ENCODE peak calls at places on chromosomes 3 and 15, in four cellular contexts. One of them, this sample, is unnamed. For H3K4me1, the result is how much of the 10 kb centered on the place peaks cover.

GRCh38 chr15:79067434-79067833 is 23.1 kb downstream of the RASGRF1 start:
- DNase-seq in heart left ventricle: no peak
- DNase-seq in GM12878: no peak
- DNase-seq in ovary: no peak
- DNase-seq in this sample: no peak

GRCh38 chr15:68812596-68813548 is 7.8 kb downstream of the ANP32A start:
- DNase-seq in GM12878: no peak
- DNase-seq in ovary: no peak
- DNase-seq in heart left ventricle: no peak
- DNase-seq in this sample: no peak

GRCh38 chr3:86702381-86702958 is 288.5 kb downstream of the VGLL3 start:
- DNase-seq in GM12878: no peak
- DNase-seq in heart left ventricle: no peak
- DNase-seq in ovary: no peak
- DNase-seq in this sample: no peak

GRCh38 chr15:82943176-82943575 is 9.3 kb downstream of the HOMER2 start:
- DNase-seq in heart left ventricle: no peak
- DNase-seq in GM12878: no peak
- DNase-seq in ovary: no peak
- DNase-seq in this sample: no peak

GRCh38 chr15:84859143-84859542 is 25.3 kb upstream of the SLC28A1 start:
- DNase-seq in heart left ventricle: no peak
- DNase-seq in ovary: no peak
- DNase-seq in GM12878: no peak
- DNase-seq in this sample: no peak

GRCh38 chr3:42736531-42736930 is 33.9 kb upstream of the HHATL start:
- DNase-seq in heart left ventricle: no peak
- DNase-seq in GM12878: no peak
- DNase-seq in ovary: no peak
- DNase-seq in this sample: no peak

GRCh38 chr3:10437272-10437994 is 68.0 kb downstream of the ATP2B2 start:
- DNase-seq in ovary: no peak
- DNase-seq in heart left ventricle: no peak
- DNase-seq in GM12878: peak
- DNase-seq in this sample: no peak

GRCh38 chr3:124730920-124731297 is 657 bp downstream of the UMPS start:
- DNase-seq in heart left ventricle: no peak
- DNase-seq in ovary: peak
- DNase-seq in GM12878: no peak
- DNase-seq in this sample: no peak

GRCh38 chr15:40845511-40846284 is 1.9 kb downstream of the SPINT1 start:
- DNase-seq in ovary: no peak
- DNase-seq in heart left ventricle: no peak
- DNase-seq in GM12878: no peak
- DNase-seq in this sample: no peak

GRCh38 chr3:8255771-8256170 is 245.9 kb upstream of the LMCD1 start:
- DNase-seq in GM12878: no peak
- DNase-seq in ovary: no peak
- DNase-seq in heart left ventricle: no peak
- DNase-seq in this sample: no peak

GRCh38 chr3:43024183-43024865 is 45.2 kb downstream of the GASK1A start:
- DNase-seq in GM12878: no peak
- DNase-seq in heart left ventricle: no peak
- DNase-seq in ovary: no peak
- DNase-seq in this sample: no peak

GRCh38 chr3:190701096-190701532 is 161.4 kb downstream of the GMNC start:
- DNase-seq in ovary: peak
- DNase-seq in heart left ventricle: peak
- DNase-seq in GM12878: no peak
- DNase-seq in this sample: no peak

GRCh38 chr15:34304613-34305012 is 33.0 kb downstream of the SLC12A6 start:
- DNase-seq in ovary: no peak
- DNase-seq in GM12878: no peak
- DNase-seq in heart left ventricle: no peak
- DNase-seq in this sample: no peak

GRCh38 chr3:69731080-69731479 is 8.2 kb upstream of the MITF start:
- DNase-seq in ovary: no peak
- DNase-seq in heart left ventricle: no peak
- DNase-seq in GM12878: no peak
- DNase-seq in this sample: no peak

GRCh38 chr3:195061756-195062655 is 209.0 kb downstream of the XXYLT1 start:
- DNase-seq in ovary: peak
- DNase-seq in GM12878: no peak
- DNase-seq in heart left ventricle: no peak
- DNase-seq in this sample: no peak

DNA sequence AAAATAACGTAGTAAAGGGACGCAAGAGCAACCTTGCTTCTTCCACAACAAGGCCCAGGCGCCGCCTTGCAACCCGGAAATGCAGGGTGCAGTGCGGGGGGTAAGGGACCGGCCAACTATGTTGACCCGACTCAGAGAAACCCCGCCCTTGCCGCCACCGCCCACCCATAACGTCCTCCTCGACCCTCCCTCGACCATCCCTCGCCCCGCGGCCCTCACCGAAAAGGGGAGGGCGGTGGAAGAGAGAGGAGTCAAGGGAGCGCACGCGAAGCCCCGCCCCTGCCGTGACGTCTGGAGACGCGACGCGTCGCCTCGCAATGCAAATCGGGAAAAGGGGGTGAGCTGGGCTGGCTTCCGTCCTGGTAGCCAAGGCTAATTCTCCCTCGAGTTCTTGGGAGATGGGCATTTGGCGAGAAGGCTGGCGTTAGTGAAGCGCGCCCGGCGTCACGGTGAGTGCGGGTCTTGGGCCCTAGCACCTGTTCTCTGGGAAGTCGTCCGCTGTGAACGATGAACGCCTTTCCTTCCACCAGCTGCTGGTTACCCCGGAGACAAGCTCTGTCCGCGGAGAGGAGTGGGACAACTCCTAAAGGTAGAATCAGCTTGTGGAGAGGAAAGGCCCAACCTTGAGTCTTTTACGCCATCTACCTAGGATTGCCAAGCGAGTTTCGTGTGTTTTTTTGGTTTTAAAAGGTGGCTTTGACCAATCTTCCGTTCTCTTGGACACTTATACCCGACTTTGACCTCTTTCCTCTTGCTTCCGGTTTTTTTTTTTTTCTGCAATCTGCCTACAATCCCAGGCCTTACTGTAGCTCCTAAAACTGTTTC is at the start of gene USP8:
- DNase-seq in heart left ventricle: peak
- DNase-seq in ovary: peak
- DNase-seq in GM12878: peak
- DNase-seq in this sample: peak
- TF ChIP-seq POLR2A in heart left ventricle: no peak
- TF ChIP-seq POLR2A in ovary: peak
- TF ChIP-seq POLR2A in GM12878: peak
- TF ChIP-seq POLR2A in this sample: peak

DNA sequence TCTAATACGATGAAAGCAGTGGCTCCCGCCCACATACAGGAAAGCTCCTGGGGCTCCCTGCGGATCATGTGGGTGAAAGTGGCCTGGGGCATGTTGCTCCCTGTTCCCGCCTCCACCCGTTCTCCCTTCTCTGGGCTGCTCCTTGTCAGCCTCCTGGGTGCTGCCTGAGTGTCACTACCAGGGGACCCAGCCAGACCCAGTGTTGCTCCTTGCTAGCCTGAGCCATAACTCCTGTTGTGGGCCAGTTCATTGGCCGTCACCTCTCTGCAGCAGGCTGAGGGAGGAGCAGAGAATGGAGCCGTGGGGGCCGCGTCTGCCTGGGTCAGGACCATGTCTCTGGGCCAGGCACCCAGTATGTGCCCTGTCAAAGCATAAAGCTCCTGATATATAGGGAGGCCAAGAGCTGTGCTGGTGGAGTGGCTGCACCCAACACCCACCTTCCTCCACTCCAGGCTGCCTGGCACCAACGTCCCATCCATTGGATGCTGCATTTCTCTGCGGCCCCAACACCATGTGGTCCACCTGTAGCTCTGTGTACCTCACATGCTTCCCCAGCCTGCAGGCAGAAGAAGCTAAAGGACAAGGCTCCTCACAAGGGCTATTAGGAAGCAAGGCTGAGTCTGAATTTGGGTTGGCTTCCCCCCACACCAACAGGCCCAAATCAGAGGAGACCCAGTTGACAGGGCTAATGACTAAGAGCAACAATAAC is 40.5 kb downstream of the KLF13 start:
- DNase-seq in GM12878: no peak
- DNase-seq in ovary: peak
- DNase-seq in heart left ventricle: no peak
- DNase-seq in this sample: no peak
- H3K4me1 ChIP-seq in GM12878: half or more
- H3K4me1 ChIP-seq in ovary: under half
- H3K4me1 ChIP-seq in heart left ventricle: half or more
- H3K4me1 ChIP-seq in this sample: under half

GRCh38 chr3:72306800-72307341 is 521.9 kb upstream of the PROK2 start:
- DNase-seq in ovary: no peak
- DNase-seq in GM12878: no peak
- DNase-seq in heart left ventricle: no peak
- DNase-seq in this sample: peak
- TF ChIP-seq POLR2A in ovary: no peak
- TF ChIP-seq POLR2A in GM12878: no peak
- TF ChIP-seq POLR2A in heart left ventricle: no peak
- TF ChIP-seq POLR2A in this sample: no peak

GRCh38 chr3:14289590-14290453 is 111.2 kb downstream of the LSM3 start:
- DNase-seq in heart left ventricle: no peak
- DNase-seq in ovary: no peak
- DNase-seq in GM12878: no peak
- DNase-seq in this sample: no peak
- H3K4me1 ChIP-seq in heart left ventricle: under half
- H3K4me1 ChIP-seq in ovary: under half
- H3K4me1 ChIP-seq in GM12878: under half
- H3K4me1 ChIP-seq in this sample: under half

DNA sequence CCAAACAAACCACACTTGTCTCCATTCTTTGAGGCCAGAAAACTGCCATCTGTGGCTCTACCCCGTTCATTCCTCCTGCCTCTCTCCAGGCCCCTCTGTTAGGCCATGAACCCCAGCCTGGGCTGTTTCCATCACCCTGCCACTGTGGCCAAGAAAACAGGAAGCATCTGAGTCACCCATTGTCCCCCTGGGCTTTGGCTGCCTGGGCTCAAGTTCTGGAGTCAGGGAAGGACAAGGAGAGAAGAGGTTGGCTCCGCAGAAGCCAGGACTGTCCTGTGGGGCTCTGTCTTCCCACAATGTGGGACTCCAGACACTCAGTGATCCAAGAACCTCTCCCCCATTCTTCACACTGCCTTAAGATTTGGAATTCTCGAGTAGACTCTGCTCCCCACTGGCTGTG is 14.8 kb upstream of the LCTL start:
- DNase-seq in GM12878: no peak
- DNase-seq in ovary: no peak
- DNase-seq in heart left ventricle: peak
- DNase-seq in this sample: no peak
- TF ChIP-seq POLR2A in GM12878: no peak
- TF ChIP-seq POLR2A in ovary: no peak
- TF ChIP-seq POLR2A in heart left ventricle: no peak
- TF ChIP-seq POLR2A in this sample: no peak

GRCh38 chr3:12239301-12239700 is 49.6 kb upstream of the PPARG start:
- DNase-seq in heart left ventricle: peak
- DNase-seq in GM12878: no peak
- DNase-seq in ovary: peak
- DNase-seq in this sample: peak
- H3K4me1 ChIP-seq in heart left ventricle: under half
- H3K4me1 ChIP-seq in GM12878: under half
- H3K4me1 ChIP-seq in ovary: under half
- H3K4me1 ChIP-seq in this sample: under half

GRCh38 chr3:197465996-197466549 is 89.7 kb downstream of the BDH1 start:
- DNase-seq in ovary: no peak
- DNase-seq in heart left ventricle: no peak
- DNase-seq in GM12878: no peak
- DNase-seq in this sample: no peak

GRCh38 chr3:197468167-197468566 is 87.6 kb downstream of the BDH1 start:
- DNase-seq in ovary: no peak
- DNase-seq in heart left ventricle: no peak
- DNase-seq in GM12878: no peak
- DNase-seq in this sample: no peak

GRCh38 chr3:197471221-197472010 is 84.4 kb downstream of the BDH1 start:
- DNase-seq in heart left ventricle: no peak
- DNase-seq in GM12878: no peak
- DNase-seq in ovary: peak
- DNase-seq in this sample: no peak

GRCh38 chr3:197466586-197467399 is 89.0 kb downstream of the BDH1 start:
- DNase-seq in GM12878: no peak
- DNase-seq in heart left ventricle: no peak
- DNase-seq in ovary: no peak
- DNase-seq in this sample: no peak

GRCh38 chr3:197468866-197469382 is 86.8 kb downstream of the BDH1 start:
- DNase-seq in GM12878: no peak
- DNase-seq in ovary: no peak
- DNase-seq in heart left ventricle: no peak
- DNase-seq in this sample: no peak
- TF ChIP-seq POLR2A in GM12878: no peak
- TF ChIP-seq POLR2A in ovary: no peak
- TF ChIP-seq POLR2A in heart left ventricle: no peak
- TF ChIP-seq POLR2A in this sample: no peak

This sample was measured in uterus.